ENCODE peak calls at places on chromosomes 12 and 14, in nine cellular contexts. One of them, this sample, is unnamed.

GRCh38 chr14:77124345-77125274 is 17.0 kb downstream of the ZDHHC22 start:
- DNase-seq in activated CD8-positive, alpha-beta memory T cell treated with anti-CD3 and anti-CD28 coated beads, Interleukin-2, amount 50 U/mL, for 4 hours: peak
- DNase-seq in effector memory CD4-positive, alpha-beta T cell: peak
- DNase-seq in cardiac fibroblast: peak
- DNase-seq in naive thymus-derived CD4-positive, alpha-beta T cell: peak
- DNase-seq in GM20000: peak
- DNase-seq in AML-193: no peak
- DNase-seq in NCI-H2029: peak
- DNase-seq in pancreas: peak
- DNase-seq in this sample: peak

GRCh38 chr12:97960741-97961608 is 498.4 kb downstream of the RMST start:
- DNase-seq in activated CD8-positive, alpha-beta memory T cell treated with anti-CD3 and anti-CD28 coated beads, Interleukin-2, amount 50 U/mL, for 4 hours: no peak
- DNase-seq in effector memory CD4-positive, alpha-beta T cell: no peak
- DNase-seq in cardiac fibroblast: peak
- DNase-seq in naive thymus-derived CD4-positive, alpha-beta T cell: no peak
- DNase-seq in GM20000: peak
- DNase-seq in AML-193: peak
- DNase-seq in NCI-H2029: peak
- DNase-seq in pancreas: peak
- DNase-seq in this sample: no peak

GRCh38 chr12:43501705-43502104 is 50.3 kb downstream of the ADAMTS20 start:
- DNase-seq in activated CD8-positive, alpha-beta memory T cell treated with anti-CD3 and anti-CD28 coated beads, Interleukin-2, amount 50 U/mL, for 4 hours: no peak
- DNase-seq in effector memory CD4-positive, alpha-beta T cell: no peak
- DNase-seq in cardiac fibroblast: peak
- DNase-seq in naive thymus-derived CD4-positive, alpha-beta T cell: no peak
- DNase-seq in GM20000: peak
- DNase-seq in AML-193: peak
- DNase-seq in NCI-H2029: no peak
- DNase-seq in pancreas: no peak
- DNase-seq in this sample: no peak

GRCh38 chr14:97726661-97727060 is 929.5 kb downstream of the VRK1 start:
- DNase-seq in activated CD8-positive, alpha-beta memory T cell treated with anti-CD3 and anti-CD28 coated beads, Interleukin-2, amount 50 U/mL, for 4 hours: no peak
- DNase-seq in effector memory CD4-positive, alpha-beta T cell: no peak
- DNase-seq in cardiac fibroblast: no peak
- DNase-seq in naive thymus-derived CD4-positive, alpha-beta T cell: no peak
- DNase-seq in GM20000: no peak
- DNase-seq in AML-193: no peak
- DNase-seq in NCI-H2029: no peak
- DNase-seq in pancreas: no peak
- DNase-seq in this sample: no peak

GRCh38 chr12:46470975-46471374 is 98.4 kb upstream of the SLC38A2 start:
- DNase-seq in activated CD8-positive, alpha-beta memory T cell treated with anti-CD3 and anti-CD28 coated beads, Interleukin-2, amount 50 U/mL, for 4 hours: no peak
- DNase-seq in effector memory CD4-positive, alpha-beta T cell: no peak
- DNase-seq in cardiac fibroblast: no peak
- DNase-seq in naive thymus-derived CD4-positive, alpha-beta T cell: no peak
- DNase-seq in GM20000: no peak
- DNase-seq in AML-193: no peak
- DNase-seq in NCI-H2029: no peak
- DNase-seq in pancreas: no peak
- DNase-seq in this sample: no peak

GRCh38 chr14:104502060-104502459 is 77.5 kb upstream of the C14orf180 start:
- DNase-seq in activated CD8-positive, alpha-beta memory T cell treated with anti-CD3 and anti-CD28 coated beads, Interleukin-2, amount 50 U/mL, for 4 hours: no peak
- DNase-seq in effector memory CD4-positive, alpha-beta T cell: no peak
- DNase-seq in cardiac fibroblast: no peak
- DNase-seq in naive thymus-derived CD4-positive, alpha-beta T cell: no peak
- DNase-seq in GM20000: no peak
- DNase-seq in AML-193: no peak
- DNase-seq in NCI-H2029: no peak
- DNase-seq in pancreas: no peak
- DNase-seq in this sample: no peak

GRCh38 chr14:32472512-32473472 is 143.7 kb downstream of the AKAP6 start:
- DNase-seq in activated CD8-positive, alpha-beta memory T cell treated with anti-CD3 and anti-CD28 coated beads, Interleukin-2, amount 50 U/mL, for 4 hours: no peak
- DNase-seq in effector memory CD4-positive, alpha-beta T cell: no peak
- DNase-seq in cardiac fibroblast: peak
- DNase-seq in naive thymus-derived CD4-positive, alpha-beta T cell: no peak
- DNase-seq in GM20000: no peak
- DNase-seq in AML-193: no peak
- DNase-seq in NCI-H2029: peak
- DNase-seq in pancreas: no peak
- DNase-seq in this sample: peak

GRCh38 chr12:69149262-69149661 is 90.1 kb upstream of the CPSF6 start:
- DNase-seq in activated CD8-positive, alpha-beta memory T cell treated with anti-CD3 and anti-CD28 coated beads, Interleukin-2, amount 50 U/mL, for 4 hours: no peak
- DNase-seq in effector memory CD4-positive, alpha-beta T cell: no peak
- DNase-seq in cardiac fibroblast: no peak
- DNase-seq in naive thymus-derived CD4-positive, alpha-beta T cell: no peak
- DNase-seq in GM20000: no peak
- DNase-seq in AML-193: no peak
- DNase-seq in NCI-H2029: no peak
- DNase-seq in pancreas: no peak
- DNase-seq in this sample: no peak

GRCh38 chr12:6052940-6053329 is 71.5 kb downstream of the VWF start:
- DNase-seq in activated CD8-positive, alpha-beta memory T cell treated with anti-CD3 and anti-CD28 coated beads, Interleukin-2, amount 50 U/mL, for 4 hours: no peak
- DNase-seq in effector memory CD4-positive, alpha-beta T cell: no peak
- DNase-seq in cardiac fibroblast: peak
- DNase-seq in naive thymus-derived CD4-positive, alpha-beta T cell: no peak
- DNase-seq in GM20000: no peak
- DNase-seq in AML-193: no peak
- DNase-seq in NCI-H2029: no peak
- DNase-seq in pancreas: no peak
- DNase-seq in this sample: no peak

GRCh38 chr12:49702009-49702408 is 5.2 kb downstream of the FMNL3 start:
- DNase-seq in activated CD8-positive, alpha-beta memory T cell treated with anti-CD3 and anti-CD28 coated beads, Interleukin-2, amount 50 U/mL, for 4 hours: no peak
- DNase-seq in effector memory CD4-positive, alpha-beta T cell: no peak
- DNase-seq in cardiac fibroblast: no peak
- DNase-seq in naive thymus-derived CD4-positive, alpha-beta T cell: no peak
- DNase-seq in GM20000: no peak
- DNase-seq in AML-193: no peak
- DNase-seq in NCI-H2029: no peak
- DNase-seq in pancreas: no peak
- DNase-seq in this sample: no peak

GRCh38 chr12:127311695-127312364 is 955.1 kb upstream of the TMEM132C start:
- DNase-seq in activated CD8-positive, alpha-beta memory T cell treated with anti-CD3 and anti-CD28 coated beads, Interleukin-2, amount 50 U/mL, for 4 hours: no peak
- DNase-seq in effector memory CD4-positive, alpha-beta T cell: no peak
- DNase-seq in cardiac fibroblast: no peak
- DNase-seq in naive thymus-derived CD4-positive, alpha-beta T cell: no peak
- DNase-seq in GM20000: no peak
- DNase-seq in AML-193: no peak
- DNase-seq in NCI-H2029: no peak
- DNase-seq in pancreas: no peak
- DNase-seq in this sample: no peak

This sample was measured in psoas muscle.